ENCODE peak calls at places on chromosomes 6 and 20, in six cellular contexts. A, Q, E, C, V and D are unnamed samples.

GRCh38 chr20:41956316-41957050 is 338.3 kb upstream of the CHD6 start:
- DNase-seq in V (no peak), A (peak), C (no peak), Q (peak), E (no peak), D (no peak)

GRCh38 chr6:12066297-12066696 is 54.2 kb downstream of the HIVEP1 start:
- DNase-seq in A (no peak), Q (no peak), C (no peak), V (no peak), E (no peak), D (no peak)

GRCh38 chr20:23141016-23141415 is 54.9 kb upstream of the CD93 start:
- DNase-seq in A (no peak), V (no peak), Q (no peak), E (no peak), C (no peak), D (no peak)

GRCh38 chr6:133067960-133068359 is 173.2 kb upstream of the EYA4 start:
- DNase-seq in E (no peak), V (no peak), C (no peak), A (no peak), Q (no peak), D (no peak)

GRCh38 chr20:25045343-25045712 is 12.6 kb downstream of the ACSS1 start:
- DNase-seq in V (no peak), A (no peak), E (no peak), Q (no peak), C (peak), D (no peak)

GRCh38 chr6:90227165-90227564 is 69.5 kb downstream of the BACH2 start:
- DNase-seq in Q (no peak), E (no peak), A (no peak), C (no peak), V (no peak), D (no peak)

GRCh38 chr20:48482790-48483189 is 345.0 kb downstream of the PREX1 start:
- DNase-seq in V (no peak), E (no peak), Q (no peak), A (no peak), C (no peak), D (peak)

GRCh38 chr6:32317532-32317931 is 54.2 kb downstream of the TSBP1 start:
- DNase-seq in E (no peak), A (no peak), V (no peak), Q (no peak), C (no peak), D (no peak)

GRCh38 chr6:3355011-3355357 is 96.2 kb downstream of the PSMG4 start:
- DNase-seq in E (no peak), A (no peak), C (no peak), Q (no peak), V (no peak), D (no peak)

GRCh38 chr6:159217595-159218275 is 48.5 kb downstream of the FNDC1 start:
- DNase-seq in Q (peak), E (no peak), C (peak), V (no peak), A (peak), D (peak)

GRCh38 chr6:146700078-146700686 is 101.4 kb downstream of the ADGB start:
- DNase-seq in Q (peak), V (peak), E (peak), C (peak), A (peak), D (peak)

GRCh38 chr6:56772737-56773184 is 130.1 kb upstream of the DST start:
- DNase-seq in Q (no peak), A (peak), E (no peak), V (no peak), C (no peak), D (no peak)